ENCODE peak calls at places on chromosome 9, in four cellular contexts. One of them, this sample, is unnamed. For H3K4me1 and H3K36me3, the result is how much of the 10 kb centered on the place peaks cover.

GRCh38 chr9:81614335-81614734 is 75.0 kb downstream of the TLE1 start:
- DNase-seq in neuronal stem cell: no peak
- DNase-seq in CD8-positive, alpha-beta T cell: no peak
- DNase-seq in OCI-LY7: no peak
- DNase-seq in this sample: no peak

GRCh38 chr9:89814340-89815040 is 209.7 kb downstream of the GADD45G start:
- DNase-seq in OCI-LY7: peak
- DNase-seq in neuronal stem cell: no peak
- DNase-seq in CD8-positive, alpha-beta T cell: no peak
- DNase-seq in this sample: no peak

GRCh38 chr9:37840560-37841194 is 40.1 kb downstream of the DCAF10 start:
- DNase-seq in CD8-positive, alpha-beta T cell: no peak
- DNase-seq in OCI-LY7: no peak
- DNase-seq in neuronal stem cell: no peak
- DNase-seq in this sample: no peak

GRCh38 chr9:81372628-81373191 is 316.6 kb downstream of the TLE1 start:
- DNase-seq in OCI-LY7: no peak
- DNase-seq in neuronal stem cell: no peak
- DNase-seq in CD8-positive, alpha-beta T cell: no peak
- DNase-seq in this sample: no peak

GRCh38 chr9:90054810-90055209 is 450.0 kb downstream of the GADD45G start:
- DNase-seq in neuronal stem cell: no peak
- DNase-seq in CD8-positive, alpha-beta T cell: no peak
- DNase-seq in OCI-LY7: no peak
- DNase-seq in this sample: no peak

GRCh38 chr9:136079211-136079915 is 15.7 kb downstream of the NACC2 start:
- DNase-seq in CD8-positive, alpha-beta T cell: no peak
- DNase-seq in OCI-LY7: no peak
- DNase-seq in neuronal stem cell: no peak
- DNase-seq in this sample: no peak

GRCh38 chr9:35564658-35565061 is 40.4 kb upstream of the TESK1 start:
- DNase-seq in OCI-LY7: no peak
- DNase-seq in CD8-positive, alpha-beta T cell: no peak
- DNase-seq in neuronal stem cell: no peak
- DNase-seq in this sample: no peak

GRCh38 chr9:112487799-112488345 is 1.2 kb downstream of the KIAA1958 start:
- DNase-seq in neuronal stem cell: no peak
- DNase-seq in CD8-positive, alpha-beta T cell: no peak
- DNase-seq in OCI-LY7: peak
- DNase-seq in this sample: no peak

GRCh38 chr9:87862536-87863268 is 20.0 kb upstream of the SPATA31E1 start:
- DNase-seq in neuronal stem cell: no peak
- DNase-seq in OCI-LY7: no peak
- DNase-seq in CD8-positive, alpha-beta T cell: no peak
- DNase-seq in this sample: no peak

GRCh38 chr9:135925496-135926133 is 18.3 kb upstream of the CAMSAP1 start:
- DNase-seq in CD8-positive, alpha-beta T cell: no peak
- DNase-seq in neuronal stem cell: no peak
- DNase-seq in OCI-LY7: no peak
- DNase-seq in this sample: no peak

GRCh38 chr9:91144782-91145181 is 216.9 kb downstream of the AUH start:
- DNase-seq in neuronal stem cell: no peak
- DNase-seq in OCI-LY7: no peak
- DNase-seq in CD8-positive, alpha-beta T cell: no peak
- DNase-seq in this sample: no peak

GRCh38 chr9:33661186-33661585 is 134.2 kb upstream of the PRSS3 start:
- DNase-seq in neuronal stem cell: no peak
- DNase-seq in CD8-positive, alpha-beta T cell: no peak
- DNase-seq in OCI-LY7: no peak
- DNase-seq in this sample: no peak

GRCh38 chr9:38200431-38200830 is 131.4 kb upstream of the SHB start:
- DNase-seq in OCI-LY7: no peak
- DNase-seq in neuronal stem cell: no peak
- DNase-seq in CD8-positive, alpha-beta T cell: no peak
- DNase-seq in this sample: no peak

GRCh38 chr9:71719585-71719984 is 48.7 kb downstream of the CEMIP2 start:
- DNase-seq in neuronal stem cell: no peak
- DNase-seq in OCI-LY7: no peak
- DNase-seq in CD8-positive, alpha-beta T cell: no peak
- DNase-seq in this sample: no peak

GRCh38 chr9:93897075-93897970 is 57.8 kb downstream of the BARX1 start:
- DNase-seq in neuronal stem cell: no peak
- DNase-seq in OCI-LY7: no peak
- DNase-seq in CD8-positive, alpha-beta T cell: no peak
- DNase-seq in this sample: no peak

GRCh38 chr9:35636135-35636876 is 14.4 kb downstream of the SIT1 start:
- DNase-seq in CD8-positive, alpha-beta T cell: no peak
- DNase-seq in neuronal stem cell: no peak
- DNase-seq in OCI-LY7: peak
- DNase-seq in this sample: no peak

GRCh38 chr9:100309992-100310391 is 42.8 kb downstream of the TEX10 start:
- DNase-seq in OCI-LY7: no peak
- DNase-seq in CD8-positive, alpha-beta T cell: no peak
- DNase-seq in neuronal stem cell: no peak
- DNase-seq in this sample: no peak

GRCh38 chr9:35664531-35665470 is at the start of gene ARHGEF39:
- DNase-seq in neuronal stem cell: peak
- DNase-seq in CD8-positive, alpha-beta T cell: peak
- DNase-seq in OCI-LY7: peak
- DNase-seq in this sample: peak

GRCh38 chr9:84694248-84694647 is 24.7 kb downstream of the NTRK2 start:
- DNase-seq in neuronal stem cell: no peak
- DNase-seq in OCI-LY7: no peak
- DNase-seq in CD8-positive, alpha-beta T cell: no peak
- DNase-seq in this sample: no peak

GRCh38 chr9:100111235-100111634 is 12.2 kb downstream of the INVS start:
- DNase-seq in CD8-positive, alpha-beta T cell: no peak
- DNase-seq in neuronal stem cell: no peak
- DNase-seq in OCI-LY7: no peak
- DNase-seq in this sample: no peak

GRCh38 chr9:89635007-89635742 is 30.4 kb downstream of the GADD45G start:
- DNase-seq in CD8-positive, alpha-beta T cell: no peak
- DNase-seq in neuronal stem cell: no peak
- DNase-seq in OCI-LY7: no peak
- DNase-seq in this sample: no peak

GRCh38 chr9:126375386-126375785 is 48.8 kb downstream of the MVB12B start:
- DNase-seq in neuronal stem cell: no peak
- DNase-seq in OCI-LY7: no peak
- DNase-seq in CD8-positive, alpha-beta T cell: no peak
- DNase-seq in this sample: no peak

GRCh38 chr9:16867571-16868311 is 2.7 kb downstream of the BNC2 start:
- DNase-seq in CD8-positive, alpha-beta T cell: no peak
- DNase-seq in neuronal stem cell: no peak
- DNase-seq in OCI-LY7: no peak
- DNase-seq in this sample: no peak

GRCh38 chr9:35042081-35042604 is 30.3 kb downstream of the VCP start:
- DNase-seq in CD8-positive, alpha-beta T cell: no peak
- DNase-seq in OCI-LY7: no peak
- DNase-seq in neuronal stem cell: no peak
- DNase-seq in this sample: no peak

GRCh38 chr9:34169125-34169524 is 9.7 kb upstream of the UBAP1 start:
- DNase-seq in neuronal stem cell: no peak
- DNase-seq in CD8-positive, alpha-beta T cell: no peak
- DNase-seq in OCI-LY7: no peak
- DNase-seq in this sample: no peak

GRCh38 chr9:806285-807156 is 35.0 kb upstream of the DMRT1 start:
- DNase-seq in OCI-LY7: peak
- DNase-seq in neuronal stem cell: peak
- DNase-seq in CD8-positive, alpha-beta T cell: no peak
- DNase-seq in this sample: peak

GRCh38 chr9:105114956-105115728 is 129.3 kb upstream of the SLC44A1 start:
- DNase-seq in CD8-positive, alpha-beta T cell: peak
- DNase-seq in OCI-LY7: peak
- DNase-seq in neuronal stem cell: no peak
- DNase-seq in this sample: no peak

GRCh38 chr9:110797611-110798010 is 129.0 kb downstream of the MUSK start:
- DNase-seq in neuronal stem cell: no peak
- DNase-seq in CD8-positive, alpha-beta T cell: no peak
- DNase-seq in OCI-LY7: no peak
- DNase-seq in this sample: no peak

DNA sequence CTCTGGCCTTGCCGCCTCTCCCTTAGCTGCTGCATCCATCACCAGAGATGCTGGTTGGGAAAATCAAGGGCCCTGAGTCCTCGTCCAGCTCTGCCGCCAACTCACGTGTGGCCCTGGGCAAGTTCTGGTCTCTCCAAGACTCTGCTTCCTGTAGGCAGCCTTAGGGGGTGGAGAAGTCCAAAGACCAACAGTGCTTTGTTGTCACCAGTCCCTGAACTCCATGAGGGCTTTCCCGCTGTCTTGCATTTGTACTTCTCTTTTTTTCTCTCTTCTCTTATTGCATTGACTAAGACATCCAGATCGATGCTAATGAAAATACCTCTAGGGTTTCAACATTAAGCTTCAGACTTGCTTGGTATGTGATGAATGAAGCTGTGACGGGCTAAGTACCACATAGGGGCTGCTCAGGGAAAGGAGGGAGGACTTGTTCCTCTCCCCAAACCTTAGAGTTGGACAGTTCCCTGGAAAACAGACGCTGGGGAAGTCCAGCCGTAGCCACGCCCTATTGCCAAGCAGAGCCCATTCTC is 63.7 kb upstream of the STXBP1 start:
- DNase-seq in neuronal stem cell: no peak
- DNase-seq in OCI-LY7: no peak
- DNase-seq in CD8-positive, alpha-beta T cell: no peak
- DNase-seq in this sample: no peak
- H3K27ac ChIP-seq in neuronal stem cell: no peak
- H3K27ac ChIP-seq in OCI-LY7: no peak
- H3K27ac ChIP-seq in CD8-positive, alpha-beta T cell: no peak
- H3K27ac ChIP-seq in this sample: no peak

GRCh38 chr9:96245399-96245798 is 56.6 kb downstream of the HSD17B3 start:
- DNase-seq in neuronal stem cell: no peak
- DNase-seq in OCI-LY7: peak
- DNase-seq in CD8-positive, alpha-beta T cell: no peak
- DNase-seq in this sample: no peak
- H3K4me1 ChIP-seq in neuronal stem cell: under half
- H3K4me1 ChIP-seq in OCI-LY7: under half
- H3K4me1 ChIP-seq in CD8-positive, alpha-beta T cell: under half
- H3K4me1 ChIP-seq in this sample: under half

GRCh38 chr9:134051319-134051718 is 16.5 kb downstream of the BRD3 start:
- DNase-seq in OCI-LY7: no peak
- DNase-seq in neuronal stem cell: no peak
- DNase-seq in CD8-positive, alpha-beta T cell: no peak
- DNase-seq in this sample: no peak
- H3K36me3 ChIP-seq in OCI-LY7: under half
- H3K36me3 ChIP-seq in neuronal stem cell: half or more
- H3K36me3 ChIP-seq in CD8-positive, alpha-beta T cell: under half
- H3K36me3 ChIP-seq in this sample: under half

GRCh38 chr9:4096121-4096520 is 203.7 kb downstream of the GLIS3 start:
- DNase-seq in CD8-positive, alpha-beta T cell: no peak
- DNase-seq in OCI-LY7: no peak
- DNase-seq in neuronal stem cell: no peak
- DNase-seq in this sample: no peak
- H3K27ac ChIP-seq in CD8-positive, alpha-beta T cell: no peak
- H3K27ac ChIP-seq in OCI-LY7: no peak
- H3K27ac ChIP-seq in neuronal stem cell: no peak
- H3K27ac ChIP-seq in this sample: no peak

This sample was measured in CD4-positive, CD25-positive, alpha-beta regulatory T cell.